ENCODE peak calls at places on chromosomes 11 and 22, in six cellular contexts. J, F, T, I, Y and E are unnamed samples.

GRCh38 chr22:40680819-40681183 is 1.5 kb downstream of the MCHR1 start:
- DNase-seq in F (no peak), J (no peak), I (no peak), T (no peak), Y (no peak), E (no peak)

GRCh38 chr22:27987557-27987956 is 68.5 kb upstream of the PITPNB start:
- DNase-seq in F (no peak), T (no peak), Y (no peak), I (no peak), J (peak; percentile 22), E (no peak)

GRCh38 chr11:43503417-43503816 is 144.7 kb downstream of the TTC17 start:
- DNase-seq in J (no peak), I (no peak), F (no peak), Y (no peak), T (no peak), E (no peak)

GRCh38 chr11:96004862-96005261 is 81.0 kb upstream of the MTMR2 start:
- DNase-seq in Y (no peak), F (no peak), J (no peak), I (no peak), T (no peak), E (no peak)

GRCh38 chr11:70205766-70206165 is 2.7 kb downstream of the FADD start:
- DNase-seq in I (no peak), T (no peak), Y (no peak), F (no peak), J (no peak), E (no peak)

GRCh38 chr11:111259871-111260270 is 14.3 kb downstream of the POU2AF2 start:
- DNase-seq in J (no peak), Y (no peak), I (no peak), T (no peak), F (no peak), E (no peak)

GRCh38 chr22:48337957-48338792 is 1489.5 kb downstream of the BRD1 start:
- DNase-seq in Y (no peak), J (no peak), T (no peak), F (no peak), I (no peak), E (no peak)

GRCh38 chr11:47050284-47050683 is 113.7 kb downstream of the CSTPP1 start:
- DNase-seq in J (no peak), I (no peak), T (no peak), Y (no peak), F (no peak), E (no peak)

GRCh38 chr11:12893787-12894672 is 115.1 kb upstream of the RASSF10 start:
- DNase-seq in Y (peak; percentile 72), F (peak; percentile 70), T (peak; percentile 60), J (peak; percentile 69), I (no peak), E (peak; percentile 74)

GRCh38 chr22:48277868-48278581 is 1515.6 kb downstream of the TBC1D22A start:
- DNase-seq in J (no peak), F (no peak), Y (no peak), T (no peak), I (no peak), E (no peak)

GRCh38 chr11:114077482-114078305 is 18.2 kb downstream of the ZBTB16 start:
- DNase-seq in J (no peak), F (no peak), Y (no peak), I (no peak), T (no peak), E (peak; percentile 51)

GRCh38 chr11:103994111-103994510 is 42.3 kb upstream of the DDI1 start:
- DNase-seq in T (no peak), Y (no peak), I (no peak), F (no peak), J (no peak), E (no peak)

GRCh38 chr11:63906087-63906486 is 10.9 kb downstream of the RCOR2 start:
- DNase-seq in F (no peak), I (no peak), T (no peak), J (no peak), Y (no peak), E (no peak)

GRCh38 chr11:86511086-86511551 is 136.4 kb downstream of the CCDC81 start:
- DNase-seq in Y (no peak), T (peak; percentile 51), J (no peak), I (peak; percentile 27), F (no peak), E (no peak)

GRCh38 chr11:17414317-17414737 is 25.9 kb upstream of the KCNJ11 start:
- DNase-seq in I (no peak), J (peak; percentile 61), Y (no peak), T (no peak), F (no peak), E (peak; percentile 27)

GRCh38 chr11:57515332-57516060 is at the start of gene SLC43A1:
- DNase-seq in I (no peak), F (peak; percentile 58), Y (peak; percentile 38), J (peak; percentile 66), T (peak; percentile 25), E (peak; percentile 58)

GRCh38 chr11:84291996-84292395 is 1005.8 kb upstream of the CCDC90B start:
- DNase-seq in J (no peak), I (no peak), F (no peak), T (no peak), Y (no peak), E (no peak)

GRCh38 chr11:13760115-13760514 is 91.6 kb downstream of the FAR1 start:
- DNase-seq in I (no peak), T (no peak), Y (no peak), J (no peak), F (no peak), E (no peak)

GRCh38 chr11:68297494-68297811 is 14.9 kb upstream of the LRP5 start:
- DNase-seq in T (no peak), F (no peak), Y (no peak), J (no peak), I (no peak), E (no peak)

GRCh38 chr11:68302256-68303054 is 9.9 kb upstream of the LRP5 start:
- DNase-seq in Y (no peak), J (no peak), F (no peak), I (no peak), T (peak; percentile 58), E (peak; percentile 84)

GRCh38 chr11:68297812-68298658 is 14.4 kb upstream of the LRP5 start:
- DNase-seq in I (no peak), J (peak; percentile 87), T (peak; percentile 74), F (peak; percentile 87), Y (peak; percentile 88), E (peak; percentile 91)

GRCh38 chr11:68298659-68299516 is 13.5 kb upstream of the LRP5 start:
- DNase-seq in T (no peak), J (no peak), Y (no peak), I (no peak), F (no peak), E (peak; percentile 57)

DNA sequence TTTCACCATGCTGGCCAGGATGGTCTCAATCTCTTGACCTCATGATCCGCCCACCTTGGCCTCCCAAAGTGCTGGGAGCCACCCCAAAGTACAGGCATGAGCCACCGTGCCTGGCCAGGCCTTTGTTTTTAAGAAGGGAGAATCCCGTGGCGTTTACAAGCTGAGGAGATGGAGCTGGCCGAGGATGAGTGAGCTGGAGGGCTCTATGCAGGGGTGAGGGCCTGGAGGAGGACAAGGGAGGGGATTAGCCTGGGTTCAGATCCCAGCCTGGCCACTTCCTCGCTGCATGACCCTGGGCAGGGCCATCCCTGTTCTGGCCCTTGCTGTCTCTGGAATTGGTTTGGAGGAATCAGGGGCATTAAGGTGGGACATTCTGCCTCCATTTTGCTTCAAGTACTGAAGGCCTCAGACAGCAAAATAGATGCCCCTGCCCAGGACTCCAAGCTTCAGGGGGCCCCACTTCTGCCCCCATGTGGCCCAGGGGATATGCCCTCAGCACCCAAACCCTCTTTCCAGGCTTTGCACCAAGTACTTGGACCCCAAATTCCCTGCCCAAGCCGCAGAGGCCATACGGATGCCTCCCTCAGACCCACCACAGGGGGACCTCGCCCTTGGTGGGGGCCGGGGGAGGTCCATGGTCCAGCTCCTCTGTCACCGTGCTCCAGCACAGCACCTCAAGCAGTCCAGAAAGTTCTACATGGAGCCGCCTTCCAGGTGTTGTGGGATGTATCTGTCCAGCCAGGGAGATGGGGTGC is 12.1 kb upstream of the LRP5 start:
- DNase-seq in F (no peak), Y (no peak), I (no peak), T (no peak), J (no peak), E (no peak)
- TF ChIP-seq CTCF in F (no peak), Y (no peak), I (no peak), T (no peak), J (no peak), E (no peak)

GRCh38 chr22:23856721-23857605 is 712 bp upstream of the SLC2A11 start:
- DNase-seq in I (no peak), Y (peak; percentile 41), F (no peak), T (no peak), J (no peak), E (peak; percentile 60)
- TF ChIP-seq CTCF in I (peak; percentile 12), Y (no peak), F (no peak), T (no peak), J (no peak), E (no peak)

DNA sequence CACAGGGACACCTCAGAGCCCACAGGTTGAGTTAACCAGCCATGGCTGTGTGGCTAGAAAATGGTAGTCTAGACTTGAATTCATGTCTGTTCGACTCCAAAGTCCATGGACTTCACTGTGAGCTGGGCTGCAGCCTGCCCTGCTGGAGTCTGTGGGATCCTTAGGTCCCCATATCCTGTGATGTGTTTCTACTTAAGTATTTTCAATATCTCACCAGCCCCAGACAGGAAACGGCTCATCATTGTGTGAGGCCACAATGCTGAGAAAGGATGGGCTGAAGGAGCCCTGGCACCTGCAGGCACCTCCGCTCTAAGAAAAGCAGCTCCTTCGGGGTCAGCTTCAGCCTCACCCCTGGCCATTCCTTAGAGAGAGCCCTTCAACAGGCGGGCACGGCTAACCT is 93.1 kb downstream of the NAT10 start:
- DNase-seq in T (no peak), I (no peak), J (no peak), Y (no peak), F (no peak), E (no peak)
- TF ChIP-seq CTCF in T (no peak), I (no peak), J (no peak), Y (no peak), F (no peak), E (no peak)

GRCh38 chr22:33024626-33025025 is 33.6 kb downstream of the SYN3 start:
- DNase-seq in F (no peak), J (no peak), T (no peak), I (no peak), Y (no peak), E (no peak)

GRCh38 chr22:33030923-33031525 is 27.2 kb downstream of the SYN3 start:
- DNase-seq in F (no peak), J (no peak), T (no peak), Y (no peak), I (no peak), E (no peak)

GRCh38 chr22:33025675-33026074 is 32.5 kb downstream of the SYN3 start:
- DNase-seq in T (no peak), Y (no peak), F (no peak), J (no peak), I (no peak), E (no peak)

GRCh38 chr22:33023119-33023827 is 34.9 kb downstream of the SYN3 start:
- DNase-seq in F (no peak), J (no peak), T (no peak), Y (no peak), I (no peak), E (no peak)

DNA sequence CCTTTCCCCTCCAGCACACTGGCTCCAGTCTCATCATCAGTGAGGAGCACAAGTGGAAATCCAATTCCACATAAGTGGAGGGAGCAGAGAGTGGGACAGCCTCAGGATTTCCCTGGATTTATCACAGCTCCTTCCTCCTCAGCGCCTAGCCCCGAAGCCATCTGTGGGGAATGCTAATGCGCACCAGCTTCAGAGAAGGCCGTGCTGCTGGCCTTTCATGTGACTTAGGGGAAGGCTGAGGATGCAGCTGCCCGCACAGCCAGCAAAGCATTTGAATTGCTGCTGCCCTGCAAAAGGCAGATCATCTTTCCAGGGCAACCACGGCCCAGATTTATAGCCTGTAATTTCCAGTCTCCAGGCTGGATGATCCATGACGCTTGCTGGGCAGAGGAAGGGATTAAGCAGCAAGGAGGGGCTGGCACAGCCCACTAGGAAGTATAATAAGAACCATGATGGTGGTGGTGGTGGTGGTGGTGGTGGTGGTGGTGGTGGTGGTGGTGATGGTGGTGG is 29.9 kb downstream of the SYN3 start:
- DNase-seq in Y (no peak), J (no peak), T (no peak), I (no peak), F (no peak), E (no peak)
- TF ChIP-seq CTCF in Y (no peak), J (no peak), T (no peak), I (no peak), F (no peak), E (no peak)